ENCODE peak calls at places on chromosomes 5 and 9, in four cellular contexts. One of them, this sample, is unnamed.

GRCh38 chr9:79617395-79617794 is 45.6 kb downstream of the TLE4 start:
- DNase-seq in H9: no peak
- DNase-seq in neuronal stem cell: no peak
- DNase-seq in H1: no peak
- DNase-seq in this sample: no peak

GRCh38 chr9:110538621-110539020 is 40.9 kb downstream of the SVEP1 start:
- DNase-seq in H1: no peak
- DNase-seq in H9: no peak
- DNase-seq in neuronal stem cell: no peak
- DNase-seq in this sample: peak

GRCh38 chr9:81578606-81579005 is 110.7 kb downstream of the TLE1 start:
- DNase-seq in H1: no peak
- DNase-seq in neuronal stem cell: no peak
- DNase-seq in H9: no peak
- DNase-seq in this sample: peak

GRCh38 chr5:57383093-57383861 is 99.3 kb downstream of the ACTBL2 start:
- DNase-seq in H9: no peak
- DNase-seq in neuronal stem cell: no peak
- DNase-seq in H1: no peak
- DNase-seq in this sample: peak

GRCh38 chr9:503331-503730 is 288.7 kb downstream of the DOCK8 start:
- DNase-seq in H9: peak
- DNase-seq in H1: no peak
- DNase-seq in neuronal stem cell: no peak
- DNase-seq in this sample: no peak

GRCh38 chr9:82903503-82903902 is 159.4 kb downstream of the RASEF start:
- DNase-seq in neuronal stem cell: no peak
- DNase-seq in H9: no peak
- DNase-seq in H1: no peak
- DNase-seq in this sample: peak

GRCh38 chr5:172584638-172585037 is 56.4 kb upstream of the NEURL1B start:
- DNase-seq in H1: no peak
- DNase-seq in H9: no peak
- DNase-seq in neuronal stem cell: no peak
- DNase-seq in this sample: no peak

GRCh38 chr5:111385970-111386831 is 126.1 kb downstream of the STARD4 start:
- DNase-seq in H1: no peak
- DNase-seq in neuronal stem cell: no peak
- DNase-seq in H9: no peak
- DNase-seq in this sample: no peak

GRCh38 chr9:98318834-98319478 is 63.5 kb upstream of the TBC1D2 start:
- DNase-seq in neuronal stem cell: no peak
- DNase-seq in H1: no peak
- DNase-seq in H9: no peak
- DNase-seq in this sample: peak

GRCh38 chr5:116696356-116696755 is 121.7 kb upstream of the SEMA6A start:
- DNase-seq in H9: no peak
- DNase-seq in neuronal stem cell: peak
- DNase-seq in H1: no peak
- DNase-seq in this sample: peak

GRCh38 chr9:5459289-5459829 is 9.0 kb downstream of the CD274 start:
- DNase-seq in neuronal stem cell: no peak
- DNase-seq in H1: no peak
- DNase-seq in H9: peak
- DNase-seq in this sample: peak

GRCh38 chr9:135081264-135081660 is 6.2 kb upstream of the OLFM1 start:
- DNase-seq in H9: peak
- DNase-seq in neuronal stem cell: no peak
- DNase-seq in H1: no peak
- DNase-seq in this sample: no peak

GRCh38 chr5:126811515-126812198 is 34.7 kb downstream of the LMNB1 start:
- DNase-seq in H1: no peak
- DNase-seq in neuronal stem cell: no peak
- DNase-seq in H9: no peak
- DNase-seq in this sample: peak

GRCh38 chr9:128887914-128888350 is 6.0 kb downstream of the LRRC8A start:
- DNase-seq in H1: peak
- DNase-seq in H9: peak
- DNase-seq in neuronal stem cell: no peak
- DNase-seq in this sample: peak

GRCh38 chr9:90974007-90974406 is 172.4 kb downstream of the SYK start:
- DNase-seq in neuronal stem cell: no peak
- DNase-seq in H1: no peak
- DNase-seq in H9: no peak
- DNase-seq in this sample: no peak

GRCh38 chr5:53249529-53249928 is 140.0 kb upstream of the MOCS2 start:
- DNase-seq in H9: no peak
- DNase-seq in neuronal stem cell: no peak
- DNase-seq in H1: no peak
- DNase-seq in this sample: peak

GRCh38 chr5:81006231-81006630 is 46.1 kb downstream of the RASGRF2 start:
- DNase-seq in H1: no peak
- DNase-seq in neuronal stem cell: no peak
- DNase-seq in H9: no peak
- DNase-seq in this sample: no peak

GRCh38 chr9:2082802-2083201 is 67.7 kb downstream of the SMARCA2 start:
- DNase-seq in H1: no peak
- DNase-seq in neuronal stem cell: no peak
- DNase-seq in H9: no peak
- DNase-seq in this sample: no peak

GRCh38 chr9:6354072-6354686 is 26.0 kb downstream of the TPD52L3 start:
- DNase-seq in neuronal stem cell: peak
- DNase-seq in H1: peak
- DNase-seq in H9: peak
- DNase-seq in this sample: peak

GRCh38 chr5:175752826-175753535 is 95.1 kb downstream of the HRH2 start:
- DNase-seq in H1: no peak
- DNase-seq in neuronal stem cell: no peak
- DNase-seq in H9: no peak
- DNase-seq in this sample: no peak

GRCh38 chr9:77472646-77473045 is 175.5 kb downstream of the GNA14 start:
- DNase-seq in H9: no peak
- DNase-seq in H1: no peak
- DNase-seq in neuronal stem cell: no peak
- DNase-seq in this sample: peak

GRCh38 chr9:95092321-95093072 is 225.0 kb downstream of the FANCC start:
- DNase-seq in H9: no peak
- DNase-seq in H1: no peak
- DNase-seq in neuronal stem cell: peak
- DNase-seq in this sample: peak

GRCh38 chr5:135398160-135398854 is 724 bp downstream of the MACROH2A1 start:
- DNase-seq in neuronal stem cell: peak
- DNase-seq in H1: no peak
- DNase-seq in H9: peak
- DNase-seq in this sample: peak

GRCh38 chr9:127541865-127542264 is 70.2 kb upstream of the STXBP1 start:
- DNase-seq in H1: no peak
- DNase-seq in H9: no peak
- DNase-seq in neuronal stem cell: no peak
- DNase-seq in this sample: peak

GRCh38 chr5:143887901-143888648 is 76.1 kb downstream of the HMHB1 start:
- DNase-seq in H1: no peak
- DNase-seq in H9: no peak
- DNase-seq in neuronal stem cell: no peak
- DNase-seq in this sample: peak

GRCh38 chr5:30918171-30918570 is 275.3 kb upstream of the CDH6 start:
- DNase-seq in neuronal stem cell: no peak
- DNase-seq in H9: no peak
- DNase-seq in H1: no peak
- DNase-seq in this sample: no peak

GRCh38 chr5:33465120-33465519 is 24.4 kb downstream of the TARS1 start:
- DNase-seq in neuronal stem cell: no peak
- DNase-seq in H9: no peak
- DNase-seq in H1: no peak
- DNase-seq in this sample: no peak

GRCh38 chr5:139698461-139699146 is 50.5 kb downstream of the CXXC5 start:
- DNase-seq in H9: peak
- DNase-seq in neuronal stem cell: peak
- DNase-seq in H1: no peak
- DNase-seq in this sample: peak
- H2AK5ac ChIP-seq in H9: no peak
- H2AK5ac ChIP-seq in neuronal stem cell: no peak
- H2AK5ac ChIP-seq in H1: peak
- H2AK5ac ChIP-seq in this sample: peak

DNA sequence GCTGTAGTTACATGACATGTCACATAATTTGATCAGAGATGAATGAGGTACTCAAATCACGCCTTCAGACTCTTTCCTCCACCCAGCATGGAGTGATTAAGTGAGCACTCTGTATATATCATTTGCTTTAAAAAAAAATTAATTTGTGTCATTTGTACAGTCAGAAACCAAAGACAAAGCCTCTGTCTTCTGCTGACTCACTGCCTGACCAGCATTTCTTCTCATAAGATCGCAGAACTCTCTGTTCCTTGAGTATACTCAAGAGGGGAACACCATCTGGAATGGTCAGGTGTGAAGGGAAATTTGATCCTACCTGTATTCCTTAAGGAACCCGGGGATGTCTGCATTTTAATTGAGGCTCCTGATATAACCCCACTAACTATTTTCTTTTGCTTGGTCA is 254.4 kb downstream of the FAM114A2 start:
- DNase-seq in H1: no peak
- DNase-seq in neuronal stem cell: no peak
- DNase-seq in H9: no peak
- DNase-seq in this sample: peak
- H2AK5ac ChIP-seq in H1: no peak
- H2AK5ac ChIP-seq in neuronal stem cell: no peak
- H2AK5ac ChIP-seq in H9: no peak
- H2AK5ac ChIP-seq in this sample: no peak

DNA sequence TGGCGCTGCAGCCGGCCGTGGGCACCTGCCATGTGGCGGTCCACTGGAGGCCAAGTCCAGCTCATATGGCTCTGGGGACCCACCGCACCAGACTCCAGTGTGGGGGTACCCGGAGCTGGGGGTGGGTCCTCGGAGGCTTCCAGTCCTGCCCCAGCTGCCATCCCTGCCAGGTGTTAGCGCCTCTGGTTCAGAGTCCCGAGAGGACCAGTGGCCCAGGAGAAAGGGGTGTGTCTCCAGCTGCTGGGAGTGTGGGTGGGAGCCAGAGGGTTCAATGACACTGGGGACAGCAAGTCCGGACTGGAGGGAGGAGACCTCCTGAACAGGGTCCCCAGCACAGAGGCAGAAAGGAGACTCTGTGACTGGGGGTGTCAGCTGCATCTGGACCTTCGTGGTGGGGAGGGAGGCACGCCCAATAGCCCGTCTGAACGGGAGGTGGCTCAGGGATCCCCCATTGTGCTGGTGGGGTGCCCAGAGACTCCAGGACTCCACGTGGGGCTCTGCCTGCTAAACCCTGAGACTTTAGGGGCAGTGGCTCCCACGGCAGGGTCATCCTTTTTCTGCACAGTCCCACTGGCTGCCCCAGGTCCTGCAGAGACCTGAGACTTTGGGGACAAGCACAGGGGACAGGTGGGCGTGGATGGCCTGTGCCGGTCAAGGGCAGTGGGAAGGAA is 2.4 kb upstream of the AHRR start:
- DNase-seq in H9: no peak
- DNase-seq in neuronal stem cell: no peak
- DNase-seq in H1: no peak
- DNase-seq in this sample: no peak
- H2AK5ac ChIP-seq in H9: no peak
- H2AK5ac ChIP-seq in neuronal stem cell: peak
- H2AK5ac ChIP-seq in H1: no peak
- H2AK5ac ChIP-seq in this sample: peak

GRCh38 chr5:157606046-157606445 is 30.5 kb upstream of the ADAM19 start:
- DNase-seq in H1: no peak
- DNase-seq in neuronal stem cell: no peak
- DNase-seq in H9: no peak
- DNase-seq in this sample: no peak
- H2AK5ac ChIP-seq in H1: no peak
- H2AK5ac ChIP-seq in neuronal stem cell: no peak
- H2AK5ac ChIP-seq in H9: no peak
- H2AK5ac ChIP-seq in this sample: peak